ENCODE peak calls at places on chromosomes 7 and 10, in nine cellular contexts. X is NCI-H2171 treated with DMSO at 0.1 percent for 48 hours; K is NCI-H345; A is psoas muscle; E is RPMI7951; M is NCI-H2081; P is T-helper 2 cell; R is upper lobe of left lung; L is CD8-positive, alpha-beta T cell. Q is an unnamed sample.

GRCh38 chr10:74103560-74104248 is 46.9 kb downstream of the AP3M1 start:
- DNase-seq in X (no peak), M (peak; percentile 7), R (no peak), P (no peak), L (no peak), K (no peak), E (peak; percentile 28), A (no peak), Q (no peak)

GRCh38 chr7:85261341-85261740 is 74.5 kb upstream of the SEMA3D start:
- DNase-seq in R (no peak), M (no peak), E (no peak), K (no peak), L (no peak), A (no peak), X (no peak), P (no peak), Q (no peak)

GRCh38 chr10:118106426-118106825 is 59.7 kb upstream of the RAB11FIP2 start:
- DNase-seq in X (no peak), M (no peak), K (no peak), R (no peak), L (no peak), E (no peak), P (no peak), A (no peak), Q (no peak)

GRCh38 chr10:34222359-34222758 is 592.7 kb downstream of the PARD3 start:
- DNase-seq in E (no peak), A (no peak), M (no peak), L (no peak), X (no peak), K (no peak), P (no peak), R (no peak), Q (no peak)

GRCh38 chr10:683448-684071 is 5.9 kb downstream of the DIP2C start:
- DNase-seq in R (peak; percentile 54), M (no peak), L (no peak), E (peak; percentile 94), A (peak; percentile 47), K (no peak), P (no peak), X (no peak), Q (no peak)

GRCh38 chr7:76066716-76067503 is 19.0 kb downstream of the MDH2 start:
- DNase-seq in E (no peak), P (no peak), L (no peak), K (no peak), M (no peak), A (no peak), X (no peak), R (no peak), Q (no peak)

GRCh38 chr7:155490697-155491628 is 33.0 kb downstream of the EN2 start:
- DNase-seq in E (peak; percentile 45), A (peak; percentile 64), P (peak; percentile 19), K (no peak), R (peak; percentile 91), M (no peak), X (no peak), L (no peak), Q (no peak)

GRCh38 chr10:100346351-100346764 is 675 bp upstream of the SCD start:
- DNase-seq in M (peak; percentile 66), X (peak; percentile 68), L (peak; percentile 64), R (peak; percentile 93), P (peak; percentile 44), E (peak; percentile 67), A (peak; percentile 66), K (peak; percentile 72), Q (peak; percentile 52)

GRCh38 chr10:108244443-108245228 is 1080.1 kb upstream of the SORCS1 start:
- DNase-seq in L (no peak), P (no peak), X (no peak), K (no peak), M (no peak), E (peak; percentile 17), A (no peak), R (peak; percentile 1), Q (no peak)

GRCh38 chr10:43316516-43316915 is 49.7 kb upstream of the RASGEF1A start:
- DNase-seq in R (no peak), A (no peak), X (no peak), L (no peak), E (no peak), P (no peak), M (no peak), K (no peak), Q (no peak)

GRCh38 chr10:119494224-119495060 is 48.1 kb downstream of the RGS10 start:
- DNase-seq in P (no peak), L (no peak), R (no peak), K (peak; percentile 82), M (no peak), A (no peak), X (no peak), E (no peak), Q (no peak)

Q was measured in T-cell.